ENCODE peak calls at places on chromosomes 11 and 22, in eight cellular contexts. L, U, O, P, I, Y, N and B are unnamed samples.

GRCh38 chr22:39904864-39905263 is 4.0 kb downstream of the GRAP2 start:
- DNase-seq in L (no peak), U (no peak), O (no peak), P (no peak), I (no peak), Y (no peak), N (no peak), B (no peak)

GRCh38 chr22:30866811-30867271 is 101.7 kb downstream of the MORC2 start:
- DNase-seq in L (peak; percentile 12), U (no peak), O (no peak), P (no peak), I (no peak), Y (no peak), N (no peak), B (no peak)

GRCh38 chr22:45200230-45200629 is 36.5 kb downstream of the NUP50 start:
- DNase-seq in L (no peak), U (no peak), O (no peak), P (no peak), I (no peak), Y (no peak), N (no peak), B (no peak)

GRCh38 chr11:129888451-129888850 is 6.9 kb downstream of the NFRKB start:
- DNase-seq in L (no peak), U (no peak), O (no peak), P (no peak), I (no peak), Y (no peak), N (no peak), B (no peak)

GRCh38 chr22:40451230-40451629 is 80.8 kb downstream of the SGSM3 start:
- DNase-seq in L (peak; percentile 56), U (no peak), O (peak; percentile 9), P (no peak), I (no peak), Y (no peak), N (no peak), B (peak; percentile 16)

GRCh38 chr11:96342131-96342970 is 644 bp downstream of the MAML2 start:
- DNase-seq in L (peak; percentile 62), U (no peak), O (no peak), P (no peak), I (peak; percentile 35), Y (no peak), N (no peak), B (no peak)

GRCh38 chr22:49566693-49567092 is 261.0 kb downstream of the BRD1 start:
- DNase-seq in L (no peak), U (no peak), O (no peak), P (no peak), I (no peak), Y (no peak), N (no peak), B (no peak)

GRCh38 chr22:42111798-42112197 is 18.8 kb downstream of the CYP2D6 start:
- DNase-seq in L (no peak), U (no peak), O (no peak), P (no peak), I (no peak), Y (no peak), N (no peak), B (no peak)

GRCh38 chr22:28819253-28820096 is 19.1 kb upstream of the XBP1 start:
- DNase-seq in L (no peak), U (no peak), O (no peak), P (no peak), I (no peak), Y (no peak), N (no peak), B (no peak)

GRCh38 chr11:66126808-66127555 is 56.9 kb downstream of the PACS1 start:
- DNase-seq in L (peak; percentile 91), U (peak; percentile 55), O (peak; percentile 53), P (peak; percentile 44), I (peak; percentile 39), Y (no peak), N (peak; percentile 36), B (peak; percentile 53)

GRCh38 chr22:41906822-41907221 is 8.1 kb downstream of the SHISA8 start:
- DNase-seq in L (no peak), U (no peak), O (no peak), P (no peak), I (no peak), Y (no peak), N (no peak), B (no peak)

GRCh38 chr11:73528420-73528819 is 69.5 kb downstream of the FAM168A start:
- DNase-seq in L (peak; percentile 55), U (no peak), O (no peak), P (no peak), I (no peak), Y (no peak), N (no peak), B (no peak)

GRCh38 chr11:118126082-118126838 is 26.4 kb downstream of the SCN4B start:
- DNase-seq in L (no peak), U (no peak), O (no peak), P (no peak), I (peak; percentile 34), Y (no peak), N (no peak), B (no peak)

GRCh38 chr22:49954991-49955580 is 5.5 kb upstream of the PIM3 start:
- DNase-seq in L (no peak), U (no peak), O (no peak), P (no peak), I (no peak), Y (no peak), N (no peak), B (no peak)

GRCh38 chr11:86244063-86244521 is 461 bp upstream of the EED start:
- DNase-seq in L (peak; percentile 95), U (no peak), O (peak; percentile 84), P (peak; percentile 79), I (peak; percentile 95), Y (peak; percentile 94), N (peak; percentile 82), B (peak; percentile 78)

GRCh38 chr11:119055901-119056300 is 1.1 kb downstream of the HYOU1 start:
- DNase-seq in L (peak; percentile 62), U (no peak), O (no peak), P (no peak), I (peak; percentile 22), Y (no peak), N (no peak), B (no peak)

GRCh38 chr11:4903484-4903883 is at the start of gene OR51A7:
- DNase-seq in L (no peak), U (no peak), O (no peak), P (no peak), I (no peak), Y (no peak), N (no peak), B (no peak)

GRCh38 chr11:120244966-120245365 is 5.0 kb downstream of the POU2F3 start:
- DNase-seq in L (no peak), U (no peak), O (no peak), P (no peak), I (no peak), Y (no peak), N (no peak), B (no peak)

GRCh38 chr22:49880281-49880680 is 26.6 kb downstream of the ZBED4 start:
- DNase-seq in L (no peak), U (no peak), O (no peak), P (no peak), I (no peak), Y (no peak), N (no peak), B (no peak)

GRCh38 chr11:75450826-75451783 is 18.1 kb upstream of the KLHL35 start:
- DNase-seq in L (no peak), U (no peak), O (no peak), P (no peak), I (no peak), Y (no peak), N (peak; percentile 30), B (no peak)